ENCODE peak calls at places on chromosomes 12 and 14, in ten cellular contexts. One of them, this sample, is unnamed.

GRCh38 chr12:78951746-78952532 is 87.4 kb downstream of the SYT1 start:
- DNase-seq in sigmoid colon: no peak
- DNase-seq in suprapubic skin: no peak
- DNase-seq in A549: no peak
- DNase-seq in tibial nerve: no peak
- DNase-seq in GM12878: no peak
- DNase-seq in transverse colon: no peak
- DNase-seq in ovary: no peak
- DNase-seq in stomach: no peak
- DNase-seq in SK-N-SH: peak; percentile 30
- DNase-seq in this sample: no peak

GRCh38 chr12:59173696-59174095 is 253.4 kb upstream of the LRIG3 start:
- DNase-seq in sigmoid colon: no peak
- DNase-seq in A549: no peak
- DNase-seq in suprapubic skin: no peak
- DNase-seq in stomach: no peak
- DNase-seq in SK-N-SH: no peak
- DNase-seq in tibial nerve: no peak
- DNase-seq in GM12878: no peak
- DNase-seq in ovary: no peak
- DNase-seq in transverse colon: no peak
- DNase-seq in this sample: no peak

GRCh38 chr14:56284641-56285040 is 166.4 kb downstream of the PELI2 start:
- DNase-seq in tibial nerve: no peak
- DNase-seq in ovary: no peak
- DNase-seq in SK-N-SH: no peak
- DNase-seq in GM12878: no peak
- DNase-seq in transverse colon: no peak
- DNase-seq in suprapubic skin: no peak
- DNase-seq in A549: no peak
- DNase-seq in sigmoid colon: no peak
- DNase-seq in stomach: no peak
- DNase-seq in this sample: no peak

GRCh38 chr12:124018526-124018925 is 45.5 kb downstream of the ZNF664 start:
- DNase-seq in stomach: no peak
- DNase-seq in GM12878: no peak
- DNase-seq in SK-N-SH: no peak
- DNase-seq in A549: no peak
- DNase-seq in suprapubic skin: no peak
- DNase-seq in ovary: no peak
- DNase-seq in sigmoid colon: no peak
- DNase-seq in tibial nerve: no peak
- DNase-seq in transverse colon: no peak
- DNase-seq in this sample: no peak

GRCh38 chr14:69792887-69793421 is 4.1 kb downstream of the SLC10A1 start:
- DNase-seq in SK-N-SH: no peak
- DNase-seq in stomach: no peak
- DNase-seq in ovary: no peak
- DNase-seq in suprapubic skin: no peak
- DNase-seq in transverse colon: no peak
- DNase-seq in GM12878: no peak
- DNase-seq in tibial nerve: no peak
- DNase-seq in A549: no peak
- DNase-seq in sigmoid colon: no peak
- DNase-seq in this sample: no peak

GRCh38 chr12:119179335-119180021 is 747 bp downstream of the HSPB8 start:
- DNase-seq in tibial nerve: peak; percentile 35
- DNase-seq in sigmoid colon: peak; percentile 76
- DNase-seq in transverse colon: no peak
- DNase-seq in SK-N-SH: no peak
- DNase-seq in ovary: peak; percentile 38
- DNase-seq in stomach: peak; percentile 58
- DNase-seq in suprapubic skin: peak; percentile 70
- DNase-seq in GM12878: no peak
- DNase-seq in A549: peak; percentile 64
- DNase-seq in this sample: peak; percentile 78

GRCh38 chr14:61475316-61475715 is 153.9 kb downstream of the PRKCH start:
- DNase-seq in stomach: no peak
- DNase-seq in ovary: no peak
- DNase-seq in GM12878: no peak
- DNase-seq in SK-N-SH: no peak
- DNase-seq in tibial nerve: no peak
- DNase-seq in A549: peak; percentile 53
- DNase-seq in sigmoid colon: no peak
- DNase-seq in suprapubic skin: no peak
- DNase-seq in transverse colon: no peak
- DNase-seq in this sample: no peak

GRCh38 chr12:82415402-82415801 is 57.1 kb downstream of the METTL25 start:
- DNase-seq in tibial nerve: no peak
- DNase-seq in GM12878: no peak
- DNase-seq in sigmoid colon: no peak
- DNase-seq in stomach: no peak
- DNase-seq in SK-N-SH: no peak
- DNase-seq in suprapubic skin: no peak
- DNase-seq in transverse colon: no peak
- DNase-seq in ovary: no peak
- DNase-seq in A549: no peak
- DNase-seq in this sample: no peak

GRCh38 chr12:12812605-12813119 is 484 bp upstream of the DDX47 start:
- DNase-seq in transverse colon: no peak
- DNase-seq in ovary: no peak
- DNase-seq in suprapubic skin: no peak
- DNase-seq in GM12878: no peak
- DNase-seq in A549: no peak
- DNase-seq in stomach: no peak
- DNase-seq in sigmoid colon: no peak
- DNase-seq in tibial nerve: no peak
- DNase-seq in SK-N-SH: no peak
- DNase-seq in this sample: no peak

GRCh38 chr12:112900298-112901145 is 6.2 kb upstream of the OAS1 start:
- DNase-seq in SK-N-SH: peak; percentile 50
- DNase-seq in stomach: peak; percentile 53
- DNase-seq in tibial nerve: peak; percentile 48
- DNase-seq in sigmoid colon: no peak
- DNase-seq in transverse colon: peak; percentile 53
- DNase-seq in A549: peak; percentile 61
- DNase-seq in GM12878: no peak
- DNase-seq in suprapubic skin: no peak
- DNase-seq in ovary: no peak
- DNase-seq in this sample: no peak

GRCh38 chr14:98408713-98409112 is 863.3 kb downstream of the BCL11B start:
- DNase-seq in SK-N-SH: no peak
- DNase-seq in A549: no peak
- DNase-seq in sigmoid colon: no peak
- DNase-seq in ovary: no peak
- DNase-seq in tibial nerve: no peak
- DNase-seq in GM12878: no peak
- DNase-seq in stomach: no peak
- DNase-seq in transverse colon: no peak
- DNase-seq in suprapubic skin: no peak
- DNase-seq in this sample: no peak

GRCh38 chr14:56342419-56342901 is 224.2 kb downstream of the PELI2 start:
- DNase-seq in tibial nerve: no peak
- DNase-seq in GM12878: no peak
- DNase-seq in suprapubic skin: no peak
- DNase-seq in sigmoid colon: no peak
- DNase-seq in A549: no peak
- DNase-seq in transverse colon: no peak
- DNase-seq in stomach: no peak
- DNase-seq in ovary: no peak
- DNase-seq in SK-N-SH: no peak
- DNase-seq in this sample: no peak

GRCh38 chr12:124369055-124369900 is 74.4 kb downstream of the RFLNA start:
- DNase-seq in GM12878: no peak
- DNase-seq in suprapubic skin: peak; percentile 91
- DNase-seq in tibial nerve: peak; percentile 83
- DNase-seq in transverse colon: peak; percentile 86
- DNase-seq in A549: no peak
- DNase-seq in ovary: peak; percentile 94
- DNase-seq in SK-N-SH: peak; percentile 96
- DNase-seq in sigmoid colon: peak; percentile 97
- DNase-seq in stomach: peak; percentile 96
- DNase-seq in this sample: peak; percentile 96

DNA sequence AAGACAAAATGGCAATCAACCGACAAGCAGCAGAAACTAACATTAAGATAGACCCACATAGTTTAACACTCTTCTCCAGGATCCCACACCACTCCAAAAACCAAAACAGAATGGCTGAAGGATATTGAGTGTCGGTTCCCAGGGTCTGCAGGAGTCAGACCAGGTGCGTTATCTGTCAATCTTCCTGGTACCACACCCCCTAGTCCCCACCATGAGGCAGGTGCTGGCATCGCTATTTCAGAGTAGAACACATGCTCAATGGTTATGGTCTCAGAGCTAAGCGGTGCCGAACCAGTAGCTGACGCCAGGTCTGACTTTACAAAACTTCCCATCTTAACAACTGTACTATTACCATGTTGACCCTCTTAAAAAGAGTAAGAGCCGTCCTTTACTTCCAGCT is 10.2 kb downstream of the STX2 start:
- DNase-seq in tibial nerve: no peak
- DNase-seq in A549: no peak
- DNase-seq in GM12878: no peak
- DNase-seq in ovary: no peak
- DNase-seq in suprapubic skin: no peak
- DNase-seq in transverse colon: no peak
- DNase-seq in SK-N-SH: no peak
- DNase-seq in sigmoid colon: no peak
- DNase-seq in stomach: no peak
- DNase-seq in this sample: no peak
- H3K4me1 ChIP-seq in tibial nerve: peaks cover 69% of the 10 kb centered on the region
- H3K4me1 ChIP-seq in A549: peaks cover 39% of the 10 kb centered on the region
- H3K4me1 ChIP-seq in GM12878: no peaks in the 10 kb centered on the region
- H3K4me1 ChIP-seq in ovary: peaks cover 18% of the 10 kb centered on the region
- H3K4me1 ChIP-seq in suprapubic skin: peaks cover 6% of the 10 kb centered on the region
- H3K4me1 ChIP-seq in transverse colon: peaks cover 27% of the 10 kb centered on the region
- H3K4me1 ChIP-seq in SK-N-SH: peaks cover 13% of the 10 kb centered on the region
- H3K4me1 ChIP-seq in sigmoid colon: peaks cover 29% of the 10 kb centered on the region
- H3K4me1 ChIP-seq in stomach: peaks cover 53% of the 10 kb centered on the region
- H3K4me1 ChIP-seq in this sample: peaks cover 22% of the 10 kb centered on the region

GRCh38 chr12:132641811-132642650 is 23.5 kb downstream of the P2RX2 start:
- DNase-seq in GM12878: no peak
- DNase-seq in sigmoid colon: no peak
- DNase-seq in ovary: no peak
- DNase-seq in transverse colon: no peak
- DNase-seq in SK-N-SH: no peak
- DNase-seq in tibial nerve: no peak
- DNase-seq in suprapubic skin: no peak
- DNase-seq in stomach: no peak
- DNase-seq in A549: no peak
- DNase-seq in this sample: peak; percentile 55

GRCh38 chr12:132637811-132638210 is 19.2 kb downstream of the P2RX2 start:
- DNase-seq in A549: no peak
- DNase-seq in SK-N-SH: no peak
- DNase-seq in transverse colon: no peak
- DNase-seq in stomach: no peak
- DNase-seq in GM12878: no peak
- DNase-seq in tibial nerve: no peak
- DNase-seq in sigmoid colon: no peak
- DNase-seq in ovary: no peak
- DNase-seq in suprapubic skin: no peak
- DNase-seq in this sample: no peak

GRCh38 chr12:132640936-132641335 is 22.4 kb downstream of the P2RX2 start:
- DNase-seq in sigmoid colon: no peak
- DNase-seq in stomach: no peak
- DNase-seq in A549: no peak
- DNase-seq in tibial nerve: no peak
- DNase-seq in SK-N-SH: no peak
- DNase-seq in transverse colon: no peak
- DNase-seq in GM12878: no peak
- DNase-seq in suprapubic skin: no peak
- DNase-seq in ovary: no peak
- DNase-seq in this sample: no peak

GRCh38 chr12:132639996-132640520 is 21.5 kb downstream of the P2RX2 start:
- DNase-seq in suprapubic skin: no peak
- DNase-seq in tibial nerve: no peak
- DNase-seq in SK-N-SH: no peak
- DNase-seq in ovary: no peak
- DNase-seq in A549: no peak
- DNase-seq in sigmoid colon: no peak
- DNase-seq in stomach: no peak
- DNase-seq in transverse colon: no peak
- DNase-seq in GM12878: no peak
- DNase-seq in this sample: no peak

GRCh38 chr12:132638541-132639408 is 20.2 kb downstream of the P2RX2 start:
- DNase-seq in sigmoid colon: no peak
- DNase-seq in transverse colon: no peak
- DNase-seq in suprapubic skin: no peak
- DNase-seq in stomach: no peak
- DNase-seq in SK-N-SH: peak; percentile 69
- DNase-seq in ovary: no peak
- DNase-seq in GM12878: no peak
- DNase-seq in tibial nerve: peak; percentile 51
- DNase-seq in A549: peak; percentile 71
- DNase-seq in this sample: no peak
- TF ChIP-seq EP300 in sigmoid colon: no peak
- TF ChIP-seq EP300 in transverse colon: no peak
- TF ChIP-seq EP300 in suprapubic skin: no peak
- TF ChIP-seq EP300 in stomach: no peak
- TF ChIP-seq EP300 in SK-N-SH: no peak
- TF ChIP-seq EP300 in ovary: no peak
- TF ChIP-seq EP300 in GM12878: no peak
- TF ChIP-seq EP300 in tibial nerve: peak; percentile 17
- TF ChIP-seq EP300 in A549: no peak
- TF ChIP-seq EP300 in this sample: no peak

GRCh38 chr12:89111964-89112363 is 240.3 kb downstream of the DUSP6 start:
- DNase-seq in GM12878: no peak
- DNase-seq in transverse colon: no peak
- DNase-seq in tibial nerve: no peak
- DNase-seq in A549: no peak
- DNase-seq in suprapubic skin: no peak
- DNase-seq in sigmoid colon: no peak
- DNase-seq in stomach: no peak
- DNase-seq in ovary: no peak
- DNase-seq in SK-N-SH: no peak
- DNase-seq in this sample: no peak
- H3K4me1 ChIP-seq in GM12878: no peaks in the 10 kb centered on the region
- H3K4me1 ChIP-seq in transverse colon: no peaks in the 10 kb centered on the region
- H3K4me1 ChIP-seq in tibial nerve: no peaks in the 10 kb centered on the region
- H3K4me1 ChIP-seq in A549: no peaks in the 10 kb centered on the region
- H3K4me1 ChIP-seq in suprapubic skin: no peaks in the 10 kb centered on the region
- H3K4me1 ChIP-seq in sigmoid colon: no peaks in the 10 kb centered on the region
- H3K4me1 ChIP-seq in stomach: peaks cover 1% of the 10 kb centered on the region
- H3K4me1 ChIP-seq in ovary: no peaks in the 10 kb centered on the region
- H3K4me1 ChIP-seq in SK-N-SH: peaks cover 1% of the 10 kb centered on the region
- H3K4me1 ChIP-seq in this sample: no peaks in the 10 kb centered on the region

DNA sequence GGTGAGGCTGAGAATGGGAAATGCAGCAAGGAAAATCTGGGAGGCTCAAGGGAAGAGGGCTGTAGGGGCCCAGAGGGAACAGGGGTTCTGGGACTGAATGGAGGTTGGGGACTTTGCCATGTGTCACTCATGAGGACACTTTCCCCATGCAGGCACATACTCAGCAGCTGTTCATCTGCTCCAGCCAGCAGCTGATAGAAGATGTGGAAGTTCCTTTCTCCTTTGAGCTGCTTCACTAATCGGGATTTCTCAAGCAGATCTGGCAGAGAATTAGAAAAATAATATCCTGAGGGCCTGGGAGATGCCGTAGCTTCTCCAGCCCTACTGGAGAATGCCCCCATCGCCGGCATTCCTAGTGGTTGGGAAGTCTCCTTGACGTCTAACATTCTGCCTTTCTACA is 3.5 kb downstream of the MYO1A start:
- DNase-seq in stomach: no peak
- DNase-seq in tibial nerve: no peak
- DNase-seq in suprapubic skin: no peak
- DNase-seq in SK-N-SH: no peak
- DNase-seq in transverse colon: no peak
- DNase-seq in GM12878: no peak
- DNase-seq in A549: no peak
- DNase-seq in ovary: no peak
- DNase-seq in sigmoid colon: no peak
- DNase-seq in this sample: no peak
- TF ChIP-seq EP300 in stomach: no peak
- TF ChIP-seq EP300 in tibial nerve: no peak
- TF ChIP-seq EP300 in suprapubic skin: no peak
- TF ChIP-seq EP300 in SK-N-SH: no peak
- TF ChIP-seq EP300 in transverse colon: no peak
- TF ChIP-seq EP300 in GM12878: no peak
- TF ChIP-seq EP300 in A549: no peak
- TF ChIP-seq EP300 in ovary: no peak
- TF ChIP-seq EP300 in sigmoid colon: no peak
- TF ChIP-seq EP300 in this sample: no peak

This sample was measured in upper lobe of left lung.